ENCODE peak calls at places on chromosomes 7 and 10, in ten cellular contexts. T, C, X, V, U, H, R, B, A and Q are unnamed samples.

GRCh38 chr7:133207687-133208086 is 45.2 kb upstream of the EXOC4 start:
- DNase-seq in T (no peak), V (no peak), H (no peak), R (no peak), U (no peak), X (no peak), B (no peak), A (no peak), C (peak; percentile 25), Q (no peak)

GRCh38 chr10:103590744-103591291 is 97.3 kb downstream of the NEURL1 start:
- DNase-seq in B (no peak), T (no peak), V (no peak), H (no peak), U (no peak), R (no peak), X (no peak), C (no peak), A (no peak), Q (no peak)

GRCh38 chr10:100291356-100291755 is 4.9 kb upstream of the BLOC1S2 start:
- DNase-seq in B (no peak), X (no peak), R (no peak), T (no peak), U (no peak), V (no peak), A (no peak), H (no peak), C (no peak), Q (no peak)

GRCh38 chr7:133947458-133948044 is 179.6 kb upstream of the LRGUK start:
- DNase-seq in A (no peak), C (no peak), T (no peak), B (no peak), X (no peak), V (no peak), H (no peak), U (no peak), R (no peak), Q (no peak)

GRCh38 chr7:122544463-122544862 is 154.5 kb downstream of the RNF133 start:
- DNase-seq in B (no peak), H (no peak), T (no peak), U (no peak), X (no peak), A (no peak), V (peak; percentile 64), R (no peak), C (no peak), Q (no peak)

GRCh38 chr7:11329626-11330025 is 356.0 kb downstream of the PHF14 start:
- DNase-seq in H (no peak), V (no peak), U (no peak), B (no peak), T (no peak), A (no peak), C (no peak), R (no peak), X (no peak), Q (no peak)

GRCh38 chr7:138701312-138701923 is at the start of gene SVOPL:
- DNase-seq in C (no peak), T (no peak), U (no peak), A (no peak), B (no peak), H (no peak), R (no peak), X (no peak), V (no peak), Q (no peak)

GRCh38 chr10:100490531-100490930 is 27.7 kb downstream of the WNT8B start:
- DNase-seq in R (no peak), B (no peak), U (no peak), T (no peak), C (peak; percentile 17), H (no peak), X (no peak), V (no peak), A (no peak), Q (no peak)

GRCh38 chr10:13969792-13970140 is 361.0 kb downstream of the FRMD4A start:
- DNase-seq in X (no peak), V (no peak), B (no peak), U (no peak), H (no peak), A (no peak), R (no peak), T (no peak), C (no peak), Q (no peak)

GRCh38 chr10:80196270-80196949 is 8.9 kb downstream of the ANXA11 start:
- DNase-seq in V (peak; percentile 90), X (no peak), B (peak; percentile 84), R (no peak), U (peak; percentile 74), H (peak; percentile 85), T (peak; percentile 38), C (peak; percentile 55), A (peak; percentile 59), Q (peak; percentile 28)

DNA sequence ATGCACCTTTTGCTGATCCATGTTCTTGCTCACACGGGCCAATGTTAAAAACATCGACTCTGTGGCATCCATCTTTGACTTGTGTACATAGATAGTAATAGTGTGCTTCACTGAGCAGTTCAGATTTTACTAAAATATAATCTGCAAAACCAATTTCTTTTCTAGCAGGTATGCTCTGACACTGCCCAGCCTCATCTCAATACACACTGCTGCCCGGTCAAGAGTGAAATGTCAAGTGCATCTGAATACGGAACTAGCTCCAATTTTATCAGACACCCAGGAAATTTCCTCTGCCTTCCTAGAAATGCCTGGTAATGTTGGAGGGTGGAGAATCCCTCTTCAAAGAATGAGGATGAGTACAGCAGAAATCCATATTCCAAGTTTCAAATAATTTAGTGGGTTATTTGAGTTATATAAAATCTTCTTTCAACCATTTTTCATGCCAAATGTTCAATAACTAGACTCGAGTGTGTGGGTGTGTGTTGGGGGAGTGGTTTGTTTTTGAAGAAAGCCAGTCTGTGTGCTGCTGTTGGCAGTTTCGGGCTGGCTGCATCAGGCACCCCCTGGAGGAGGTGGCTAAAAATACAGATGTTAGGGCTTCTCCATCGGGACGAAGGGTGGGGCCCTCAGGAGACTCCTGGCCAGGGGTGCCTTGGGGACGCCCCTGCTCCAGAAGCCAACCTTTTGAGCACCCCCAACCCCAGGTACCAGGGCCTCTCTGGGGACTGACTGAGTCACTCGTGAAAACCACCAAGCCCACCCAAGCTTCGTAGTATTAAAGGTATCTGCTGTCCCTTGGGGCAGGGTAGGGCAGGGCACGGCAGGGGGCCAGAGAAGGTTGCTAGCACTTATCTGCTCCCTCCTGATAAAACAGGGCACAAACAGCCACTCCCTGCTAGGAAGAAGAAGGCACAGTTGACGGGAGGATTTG is 15.4 kb downstream of the CTBP2 start:
- DNase-seq in U (peak; percentile 56), X (no peak), V (no peak), R (no peak), T (peak; percentile 66), A (peak; percentile 44), B (no peak), C (peak; percentile 81), H (no peak), Q (peak; percentile 45)
- TF ChIP-seq CTCF in U (peak; percentile 64), X (peak; percentile 60), V (peak; percentile 52), R (no peak), T (peak; percentile 60), A (peak; percentile 38), B (peak; percentile 35), C (peak; percentile 53), H (no peak), Q (peak; percentile 73)

GRCh38 chr10:91090761-91091529 is 129.5 kb upstream of the PCGF5 start:
- DNase-seq in R (no peak), A (peak; percentile 21), U (peak; percentile 32), C (peak; percentile 22), V (peak; percentile 9), B (no peak), H (no peak), X (no peak), T (peak; percentile 6), Q (peak; percentile 9)
- TF ChIP-seq CTCF in R (no peak), A (no peak), U (peak; percentile 30), C (peak; percentile 12), V (no peak), B (peak; percentile 14), H (no peak), X (peak; percentile 30), T (peak; percentile 30), Q (peak; percentile 53)

GRCh38 chr10:105691811-105692210 is 1050.7 kb downstream of the SORCS3 start:
- DNase-seq in V (no peak), C (peak; percentile 15), H (no peak), B (no peak), A (peak; percentile 1), R (no peak), U (peak; percentile 12), X (peak; percentile 11), T (peak; percentile 35), Q (no peak)
- TF ChIP-seq CTCF in V (no peak), C (no peak), H (no peak), B (no peak), A (peak; percentile 10), R (no peak), U (no peak), X (peak; percentile 71), T (peak; percentile 14), Q (no peak)

GRCh38 chr10:20267734-20268133 is 451.5 kb downstream of the PLXDC2 start:
- DNase-seq in H (no peak), X (no peak), U (no peak), R (no peak), A (no peak), V (no peak), T (no peak), B (no peak), C (no peak), Q (no peak)

DNA sequence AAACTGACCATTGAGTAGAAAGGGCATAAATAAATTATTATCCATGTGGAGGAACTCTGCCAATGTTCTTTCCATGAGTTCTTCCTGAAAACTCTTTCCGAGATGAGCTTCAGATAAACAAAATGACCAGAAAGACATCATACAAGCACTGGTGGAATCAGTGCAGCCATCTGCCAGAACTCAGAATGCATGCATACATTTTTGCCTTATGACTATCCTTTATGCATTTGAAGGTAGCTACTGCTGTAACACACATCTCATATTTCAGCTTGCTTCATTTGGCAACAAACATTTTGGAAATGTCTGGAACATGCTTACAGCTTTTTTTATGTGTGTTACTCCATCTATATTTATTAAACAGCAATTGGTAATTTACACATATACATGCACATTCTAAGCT is 448.9 kb downstream of the PLXDC2 start:
- DNase-seq in R (no peak), X (no peak), T (no peak), B (no peak), V (no peak), C (no peak), U (peak; percentile 8), H (no peak), A (no peak), Q (no peak)
- TF ChIP-seq CTCF in R (no peak), X (no peak), T (no peak), B (no peak), V (no peak), C (no peak), U (no peak), H (no peak), A (no peak), Q (no peak)

GRCh38 chr10:7000063-7000462 is 410.8 kb downstream of the SFMBT2 start:
- DNase-seq in B (no peak), X (no peak), H (no peak), C (no peak), A (peak; percentile 14), T (no peak), V (no peak), U (peak; percentile 28), R (no peak), Q (no peak)
- TF ChIP-seq CTCF in B (no peak), X (no peak), H (no peak), C (no peak), A (no peak), T (no peak), V (no peak), U (no peak), R (no peak), Q (no peak)